ENCODE peak calls at places on chromosomes 6 and 20, in nine cellular contexts. A is GM23338; J is activated naive CD4-positive, alpha-beta T cell treated with anti-CD3 and anti-CD28 coated beads, Interleukin-2, amount 50 U/mL, for 16 hours; K is transverse colon; C is lower leg skin; B is ureter; R is hypothalamus; V is GM20000; I is A172. T is an unnamed sample.

GRCh38 chr6:129920103-129920798 is 59.1 kb upstream of the TMEM244 start:
- DNase-seq in A (no peak), J (no peak), K (no peak), C (no peak), B (no peak), R (no peak), V (no peak), I (no peak), T (no peak)

GRCh38 chr6:41027799-41028617 is 11.0 kb downstream of the UNC5CL start:
- DNase-seq in A (peak; percentile 88), J (peak; percentile 77), K (peak; percentile 88), C (peak; percentile 65), B (peak; percentile 86), R (peak; percentile 44), V (peak; percentile 88), I (peak; percentile 69), T (peak; percentile 92)

GRCh38 chr6:155174576-155175174 is 89.1 kb upstream of the CLDN20 start:
- DNase-seq in A (peak; percentile 96), J (peak; percentile 58), K (peak; percentile 46), C (peak; percentile 66), B (peak; percentile 55), R (peak; percentile 5), V (peak; percentile 62), I (peak; percentile 88), T (no peak)

GRCh38 chr20:56003966-56004365 is 1.4 kb downstream of the CBLN4 start:
- DNase-seq in A (no peak), J (no peak), K (peak; percentile 13), C (no peak), B (no peak), R (no peak), V (no peak), I (no peak), T (no peak)

GRCh38 chr6:36713846-36714245 is 16.2 kb downstream of the RAB44 start:
- DNase-seq in A (no peak), J (no peak), K (no peak), C (no peak), B (no peak), R (no peak), V (no peak), I (no peak), T (no peak)

GRCh38 chr6:29016559-29017427 is 11.7 kb upstream of the ZNF311 start:
- DNase-seq in A (peak; percentile 89), J (peak; percentile 80), K (peak; percentile 88), C (peak; percentile 83), B (peak; percentile 85), R (peak; percentile 39), V (peak; percentile 86), I (peak; percentile 73), T (peak; percentile 92)

GRCh38 chr20:60803335-60804070 is 448.6 kb upstream of the CDH4 start:
- DNase-seq in A (no peak), J (no peak), K (no peak), C (no peak), B (no peak), R (no peak), V (no peak), I (no peak), T (no peak)

GRCh38 chr6:110180228-110181008 is at the start of gene CDC40:
- DNase-seq in A (no peak), J (peak; percentile 57), K (peak; percentile 59), C (peak; percentile 40), B (peak; percentile 54), R (peak; percentile 49), V (peak; percentile 67), I (no peak), T (no peak)

GRCh38 chr6:113631616-113632015 is 225.5 kb upstream of the MARCKS start:
- DNase-seq in A (no peak), J (no peak), K (no peak), C (no peak), B (no peak), R (no peak), V (no peak), I (no peak), T (no peak)

GRCh38 chr6:127879685-127880084 is 21.2 kb downstream of the THEMIS start:
- DNase-seq in A (peak; percentile 93), J (peak; percentile 23), K (no peak), C (no peak), B (peak; percentile 39), R (no peak), V (no peak), I (peak; percentile 61), T (no peak)

GRCh38 chr20:46018611-46019010 is 9.9 kb downstream of the MMP9 start:
- DNase-seq in A (no peak), J (no peak), K (no peak), C (no peak), B (no peak), R (no peak), V (no peak), I (no peak), T (no peak)

GRCh38 chr20:44646641-44647274 is 4.7 kb downstream of the ADA start:
- DNase-seq in A (no peak), J (no peak), K (peak; percentile 36), C (no peak), B (no peak), R (no peak), V (peak; percentile 80), I (peak; percentile 52), T (no peak)

GRCh38 chr6:169957351-169957963 is 206.0 kb downstream of the ERMARD start:
- DNase-seq in A (no peak), J (peak; percentile 8), K (peak; percentile 5), C (no peak), B (peak; percentile 38), R (no peak), V (no peak), I (no peak), T (peak; percentile 58)

GRCh38 chr6:14339711-14340590 is 222.4 kb downstream of the CD83 start:
- DNase-seq in A (no peak), J (no peak), K (no peak), C (no peak), B (no peak), R (no peak), V (no peak), I (no peak), T (no peak)

GRCh38 chr6:107115695-107116327 is 496 bp upstream of the BEND3 start:
- DNase-seq in A (peak; percentile 81), J (peak; percentile 42), K (peak; percentile 59), C (no peak), B (no peak), R (no peak), V (peak; percentile 64), I (peak; percentile 21), T (no peak)

GRCh38 chr6:88840806-88841539 is 122.4 kb downstream of the RNGTT start:
- DNase-seq in A (no peak), J (no peak), K (no peak), C (no peak), B (no peak), R (no peak), V (no peak), I (no peak), T (no peak)

GRCh38 chr6:126781582-126781981 is 336.9 kb upstream of the RSPO3 start:
- DNase-seq in A (peak; percentile 12), J (no peak), K (no peak), C (no peak), B (no peak), R (no peak), V (no peak), I (no peak), T (no peak)

GRCh38 chr6:29824144-29824543 is 3.5 kb upstream of the HLA-G start:
- DNase-seq in A (no peak), J (no peak), K (no peak), C (no peak), B (no peak), R (no peak), V (no peak), I (no peak), T (no peak)

GRCh38 chr6:25660512-25660911 is 8.5 kb downstream of the SCGN start:
- DNase-seq in A (no peak), J (peak; percentile 13), K (no peak), C (no peak), B (no peak), R (no peak), V (no peak), I (peak; percentile 69), T (no peak)

GRCh38 chr6:110617057-110617456 is 140.6 kb upstream of the SLC22A16 start:
- DNase-seq in A (no peak), J (no peak), K (no peak), C (no peak), B (no peak), R (no peak), V (peak; percentile 56), I (peak; percentile 14), T (no peak)

GRCh38 chr6:130043344-130043743 is 25.0 kb downstream of the L3MBTL3 start:
- DNase-seq in A (peak; percentile 42), J (no peak), K (no peak), C (no peak), B (no peak), R (no peak), V (no peak), I (no peak), T (no peak)

T was measured in ascending aorta.